ENCODE peak calls at places on chromosomes 2 and 18, in seven cellular contexts. K, P, R, L, V, U and D are unnamed samples.

GRCh38 chr2:10447300-10448207 is 573 bp downstream of the ODC1 start:
- DNase-seq in V (no peak), P (peak), U (peak), R (peak), K (no peak), L (peak), D (peak)

GRCh38 chr18:58529714-58530354 is 99.1 kb downstream of the ALPK2 start:
- DNase-seq in V (peak), P (peak), U (peak), K (peak), L (peak), R (peak), D (peak)

GRCh38 chr2:236209996-236210395 is 41.8 kb upstream of the GBX2 start:
- DNase-seq in V (no peak), K (no peak), R (no peak), L (no peak), P (no peak), U (no peak), D (no peak)

GRCh38 chr2:33709986-33710385 is 110.9 kb upstream of the FAM98A start:
- DNase-seq in U (no peak), R (no peak), P (no peak), V (peak), K (no peak), L (no peak), D (no peak)

GRCh38 chr2:74181739-74182138 is 3.1 kb upstream of the MOB1A start:
- DNase-seq in R (no peak), P (no peak), U (no peak), V (no peak), K (no peak), L (no peak), D (no peak)

GRCh38 chr2:45588158-45588829 is 22.8 kb downstream of the SRBD1 start:
- DNase-seq in U (no peak), P (no peak), R (no peak), L (no peak), V (no peak), K (no peak), D (no peak)

GRCh38 chr2:216078776-216079175 is 2.8 kb downstream of the PECR start:
- DNase-seq in U (no peak), L (no peak), P (no peak), R (no peak), V (no peak), K (no peak), D (no peak)

GRCh38 chr18:8813621-8814020 is 108.3 kb downstream of the MTCL1 start:
- DNase-seq in L (no peak), R (no peak), K (peak), P (no peak), V (no peak), U (no peak), D (no peak)

GRCh38 chr2:188495990-188496431 is 204.3 kb downstream of the GULP1 start:
- DNase-seq in U (no peak), L (no peak), P (no peak), K (peak), V (no peak), R (no peak), D (no peak)

GRCh38 chr2:23447405-23447804 is 62.4 kb downstream of the KLHL29 start:
- DNase-seq in L (no peak), V (no peak), R (no peak), K (no peak), P (no peak), U (no peak), D (no peak)

GRCh38 chr2:107932483-107932882 is 53.8 kb upstream of the SLC5A7 start:
- DNase-seq in R (no peak), U (no peak), V (no peak), L (no peak), P (no peak), K (no peak), D (no peak)

GRCh38 chr2:219087371-219087770 is 26.6 kb upstream of the IHH start:
- DNase-seq in R (no peak), P (no peak), L (no peak), K (no peak), U (no peak), V (no peak), D (no peak)

GRCh38 chr2:183037660-183038340 is 457 bp downstream of the NCKAP1 start:
- DNase-seq in U (no peak), K (peak), L (peak), V (peak), R (no peak), P (peak), D (peak)

GRCh38 chr2:196431957-196432356 is 207.6 kb upstream of the CCDC150 start:
- DNase-seq in U (peak), K (peak), R (no peak), V (peak), P (no peak), L (no peak), D (no peak)

GRCh38 chr18:63199743-63200241 is 119.8 kb downstream of the BCL2 start:
- DNase-seq in R (no peak), P (no peak), V (no peak), L (no peak), U (no peak), K (no peak), D (no peak)

GRCh38 chr2:227163445-227163997 is 484 bp downstream of the COL4A4 start:
- DNase-seq in R (peak), K (peak), L (no peak), V (no peak), P (peak), U (peak), D (peak)

GRCh38 chr18:13558132-13558531 is 168.2 kb downstream of the FAM210A start:
- DNase-seq in P (peak), V (peak), K (peak), U (peak), L (peak), R (no peak), D (no peak)

GRCh38 chr18:12403601-12404506 is 3.9 kb upstream of the PRELID3A start:
- DNase-seq in V (no peak), L (no peak), K (peak), P (no peak), U (peak), R (no peak), D (no peak)

GRCh38 chr2:96769816-96770215 is 9.1 kb downstream of the CNNM4 start:
- DNase-seq in K (no peak), P (no peak), U (no peak), R (peak), V (no peak), L (peak), D (no peak)

GRCh38 chr2:12705230-12705629 is 11.5 kb upstream of the TRIB2 start:
- DNase-seq in U (no peak), K (no peak), L (no peak), P (no peak), R (no peak), V (no peak), D (no peak)

GRCh38 chr2:230411484-230412368 is 4.3 kb upstream of the SP100 start:
- DNase-seq in U (peak), P (peak), V (peak), R (peak), K (peak), L (peak), D (peak)

GRCh38 chr18:32271649-32272324 is 81.9 kb downstream of the MEP1B start:
- DNase-seq in K (peak), P (peak), V (no peak), U (peak), R (no peak), L (no peak), D (no peak)